ENCODE peak calls at places on chromosomes 16 and 17, in four cellular contexts. One of them, this sample, is unnamed.

GRCh38 chr17:11953924-11954323 is 43.4 kb downstream of the ZNF18 start:
- DNase-seq in CD8-positive, alpha-beta memory T cell: no peak
- DNase-seq in pancreas: no peak
- DNase-seq in cardiac muscle cell: no peak
- DNase-seq in this sample: no peak

GRCh38 chr16:82657239-82657638 is 30.5 kb downstream of the CDH13 start:
- DNase-seq in CD8-positive, alpha-beta memory T cell: no peak
- DNase-seq in pancreas: no peak
- DNase-seq in cardiac muscle cell: peak
- DNase-seq in this sample: no peak

GRCh38 chr17:81049973-81050551 is 15.1 kb downstream of the BAIAP2 start:
- DNase-seq in CD8-positive, alpha-beta memory T cell: no peak
- DNase-seq in pancreas: no peak
- DNase-seq in cardiac muscle cell: no peak
- DNase-seq in this sample: no peak

GRCh38 chr17:56939869-56940484 is 20.9 kb downstream of the COIL start:
- DNase-seq in CD8-positive, alpha-beta memory T cell: no peak
- DNase-seq in pancreas: no peak
- DNase-seq in cardiac muscle cell: peak
- DNase-seq in this sample: peak

GRCh38 chr17:41919165-41919817 is 540 bp upstream of the ACLY start:
- DNase-seq in CD8-positive, alpha-beta memory T cell: no peak
- DNase-seq in pancreas: no peak
- DNase-seq in cardiac muscle cell: no peak
- DNase-seq in this sample: peak

GRCh38 chr16:5070431-5071186 is 1.0 kb upstream of the ALG1 start:
- DNase-seq in CD8-positive, alpha-beta memory T cell: no peak
- DNase-seq in pancreas: no peak
- DNase-seq in cardiac muscle cell: no peak
- DNase-seq in this sample: no peak

GRCh38 chr16:77499373-77500285 is 64.8 kb upstream of the ADAMTS18 start:
- DNase-seq in CD8-positive, alpha-beta memory T cell: no peak
- DNase-seq in pancreas: no peak
- DNase-seq in cardiac muscle cell: peak
- DNase-seq in this sample: no peak

GRCh38 chr17:16319969-16320368 is 33.3 kb downstream of the CENPV start:
- DNase-seq in CD8-positive, alpha-beta memory T cell: no peak
- DNase-seq in pancreas: no peak
- DNase-seq in cardiac muscle cell: no peak
- DNase-seq in this sample: no peak

GRCh38 chr16:82129881-82130280 is 40.1 kb downstream of the MPHOSPH6 start:
- DNase-seq in CD8-positive, alpha-beta memory T cell: no peak
- DNase-seq in pancreas: no peak
- DNase-seq in cardiac muscle cell: no peak
- DNase-seq in this sample: no peak

GRCh38 chr17:35726609-35727460 is 4.6 kb upstream of the RASL10B start:
- DNase-seq in CD8-positive, alpha-beta memory T cell: no peak
- DNase-seq in pancreas: no peak
- DNase-seq in cardiac muscle cell: peak
- DNase-seq in this sample: no peak

GRCh38 chr17:60077672-60078519 is 825 bp downstream of the HEATR6 start:
- DNase-seq in CD8-positive, alpha-beta memory T cell: no peak
- DNase-seq in pancreas: no peak
- DNase-seq in cardiac muscle cell: peak
- DNase-seq in this sample: no peak
- H3K4me3 ChIP-seq in CD8-positive, alpha-beta memory T cell: peak
- H3K4me3 ChIP-seq in pancreas: peak
- H3K4me3 ChIP-seq in cardiac muscle cell: peak
- H3K4me3 ChIP-seq in this sample: peak

GRCh38 chr16:8943001-8943763 is 20.5 kb downstream of the USP7 start:
- DNase-seq in CD8-positive, alpha-beta memory T cell: no peak
- DNase-seq in pancreas: no peak
- DNase-seq in cardiac muscle cell: no peak
- DNase-seq in this sample: no peak
- H3K4me3 ChIP-seq in CD8-positive, alpha-beta memory T cell: no peak
- H3K4me3 ChIP-seq in pancreas: no peak
- H3K4me3 ChIP-seq in cardiac muscle cell: no peak
- H3K4me3 ChIP-seq in this sample: no peak

DNA sequence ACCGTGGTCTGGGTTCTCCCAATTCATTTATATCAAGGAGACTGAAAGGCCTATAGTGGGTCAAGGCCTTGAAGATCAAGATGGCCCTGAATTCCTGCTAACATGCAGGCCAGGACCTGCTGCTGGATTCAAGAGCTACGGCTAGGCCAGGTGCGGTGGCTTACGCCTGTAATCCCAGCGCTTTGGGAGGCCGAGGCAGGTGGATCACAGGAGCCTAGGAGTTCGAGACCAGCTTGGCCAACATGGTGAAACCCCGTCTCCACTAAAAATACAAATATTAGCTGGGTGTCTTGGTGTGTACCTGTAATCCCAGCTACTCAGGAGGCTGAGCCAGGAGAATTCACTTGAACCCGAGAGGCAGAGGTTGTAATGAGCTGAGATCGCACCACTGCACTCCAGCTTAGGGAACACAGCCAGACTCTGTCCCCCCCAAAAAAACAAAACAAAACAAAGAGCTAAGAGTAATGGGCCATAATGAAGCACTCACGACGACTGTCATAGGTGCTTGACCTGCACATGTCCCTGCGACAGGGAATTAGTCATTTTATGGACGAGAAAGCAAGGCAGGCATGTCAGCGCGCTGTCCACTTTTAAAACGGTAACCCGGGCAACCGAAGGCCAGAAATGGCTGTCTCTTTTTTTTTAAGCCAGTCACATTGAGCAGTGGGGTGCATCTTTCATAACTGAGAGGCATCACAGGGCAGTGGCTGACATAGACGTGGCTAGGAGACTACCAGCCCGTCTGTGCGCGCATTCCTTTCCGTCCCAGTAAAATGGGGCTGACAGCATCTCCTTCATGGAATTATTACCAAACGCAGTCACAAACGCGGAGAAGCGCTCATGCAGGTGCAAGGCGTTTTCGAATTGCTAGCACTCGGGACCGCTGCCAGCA is 1.0 kb upstream of the FBRS start:
- DNase-seq in CD8-positive, alpha-beta memory T cell: no peak
- DNase-seq in pancreas: no peak
- DNase-seq in cardiac muscle cell: no peak
- DNase-seq in this sample: no peak
- H3K4me3 ChIP-seq in CD8-positive, alpha-beta memory T cell: peak
- H3K4me3 ChIP-seq in pancreas: peak
- H3K4me3 ChIP-seq in cardiac muscle cell: peak
- H3K4me3 ChIP-seq in this sample: peak

DNA sequence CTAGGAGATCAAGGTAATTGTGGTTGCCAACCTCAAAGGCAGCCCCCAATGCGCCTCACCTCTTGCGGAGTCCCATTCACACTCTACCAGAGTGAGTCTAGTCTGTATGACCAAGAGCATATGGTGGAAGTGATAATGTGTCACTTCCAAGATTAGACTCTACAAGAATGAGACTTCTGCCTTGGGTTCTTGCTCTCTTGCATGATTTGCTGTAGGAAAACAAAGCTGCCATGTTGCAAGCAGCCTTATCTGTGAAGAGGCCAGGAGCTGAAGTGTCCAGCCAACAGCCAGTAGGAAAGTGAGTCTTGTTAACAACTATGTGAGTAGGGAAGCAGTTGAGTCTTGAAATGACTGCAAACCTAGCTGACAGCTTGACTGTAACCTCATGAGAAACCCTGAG is 3.4 kb downstream of the TERF2 start:
- DNase-seq in CD8-positive, alpha-beta memory T cell: no peak
- DNase-seq in pancreas: no peak
- DNase-seq in cardiac muscle cell: peak
- DNase-seq in this sample: no peak
- H3K4me3 ChIP-seq in CD8-positive, alpha-beta memory T cell: no peak
- H3K4me3 ChIP-seq in pancreas: no peak
- H3K4me3 ChIP-seq in cardiac muscle cell: no peak
- H3K4me3 ChIP-seq in this sample: no peak

This sample was measured in iPS DF 6.9.